ENCODE peak calls at places on chromosomes 4 and X, in five cellular contexts. B is stimulated activated CD8-positive, alpha-beta memory T cell treated with anti-CD3 and anti-CD28 coated beads, Interleukin-4, amount 100 ng/mL, for 1 hour; E is nucleus accumbens; C is NCI-H524; D is SJCRH30. N is an unnamed sample.

GRCh38 chr4:151169223-151169622 is 69.8 kb downstream of the RPS3A start:
- DNase-seq in D (peak; percentile 75), B (no peak), E (peak; percentile 63), C (peak; percentile 76), N (peak; percentile 91)

GRCh38 chrX:48512371-48512935 is 3.7 kb downstream of the PORCN start:
- DNase-seq in B (no peak), E (no peak), D (no peak), C (no peak), N (no peak)

GRCh38 chrX:108341947-108342346 is 96.3 kb downstream of the COL4A6 start:
- DNase-seq in E (no peak), D (no peak), C (no peak), B (no peak), N (no peak)

GRCh38 chr4:58734030-58734673 is 1624.0 kb upstream of the IGFBP7 start:
- DNase-seq in E (no peak), D (no peak), C (no peak), B (no peak), N (no peak)

GRCh38 chrX:69104756-69105434 is 60.4 kb downstream of the PJA1 start:
- DNase-seq in B (no peak), C (no peak), D (no peak), E (no peak), N (no peak)

GRCh38 chrX:65932173-65933084 is 107.5 kb downstream of the VSIG4 start:
- DNase-seq in C (no peak), D (peak; percentile 30), B (no peak), E (no peak), N (no peak)

GRCh38 chr4:82773049-82773448 is 25.5 kb downstream of the SCD5 start:
- DNase-seq in C (no peak), D (no peak), B (no peak), E (peak; percentile 75), N (no peak)

GRCh38 chrX:24082446-24082845 is 27.7 kb downstream of the EIF2S3 start:
- DNase-seq in D (no peak), E (no peak), B (no peak), C (no peak), N (no peak)

GRCh38 chrX:56802921-56803848 is 74.1 kb downstream of the NBDY start:
- DNase-seq in E (peak; percentile 51), D (no peak), B (peak; percentile 44), C (no peak), N (peak; percentile 56)

GRCh38 chr4:185570727-185571126 is 35.4 kb upstream of the PDLIM3 start:
- DNase-seq in B (no peak), C (no peak), D (no peak), E (no peak), N (no peak)

GRCh38 chrX:110359273-110359672 is 625 bp downstream of the RTL9 start:
- DNase-seq in B (no peak), C (no peak), D (no peak), E (no peak), N (no peak)

GRCh38 chr4:1721666-1722550 is 587 bp downstream of the TACC3 start:
- DNase-seq in B (no peak), E (no peak), D (no peak), C (no peak), N (no peak)

GRCh38 chr4:39348371-39349265 is 17.5 kb downstream of the RFC1 start:
- DNase-seq in C (peak; percentile 6), D (peak; percentile 62), B (no peak), E (no peak), N (no peak)

GRCh38 chr4:186081202-186081807 is 12.3 kb downstream of the TLR3 start:
- DNase-seq in C (no peak), E (no peak), B (no peak), D (no peak), N (no peak)

GRCh38 chrX:155612312-155613224 is at the start of gene TMLHE:
- DNase-seq in E (peak; percentile 11), C (peak; percentile 63), B (peak; percentile 7), D (peak; percentile 67), N (no peak)

GRCh38 chr4:41975341-41975740 is 6.2 kb upstream of the DCAF4L1 start:
- DNase-seq in E (no peak), C (no peak), B (no peak), D (no peak), N (no peak)

GRCh38 chr4:66430856-66431255 is 760.6 kb upstream of the EPHA5 start:
- DNase-seq in C (no peak), D (no peak), E (no peak), B (no peak), N (no peak)

GRCh38 chrX:106481341-106481740 is 130.4 kb upstream of the RADX start:
- DNase-seq in B (no peak), E (peak; percentile 4), C (peak; percentile 86), D (peak; percentile 7), N (peak; percentile 25)

GRCh38 chrX:144715356-144715755 is 531.9 kb upstream of the SPANXN1 start:
- DNase-seq in E (no peak), D (no peak), B (no peak), C (no peak), N (peak; percentile 3)

GRCh38 chr4:74473155-74473811 is 28.3 kb downstream of the AREG start:
- DNase-seq in C (no peak), B (no peak), E (no peak), D (peak; percentile 2), N (peak; percentile 55)

GRCh38 chr4:66741081-66741480 is 804.2 kb downstream of the CENPC start:
- DNase-seq in C (no peak), B (no peak), D (no peak), E (no peak), N (peak; percentile 12)

GRCh38 chrX:21373001-21373400 is 1.2 kb upstream of the CNKSR2 start:
- DNase-seq in D (no peak), C (no peak), E (no peak), B (no peak), N (no peak)

GRCh38 chrX:21757960-21758359 is at the start of gene SMPX:
- DNase-seq in B (no peak), D (peak; percentile 18), C (no peak), E (no peak), N (no peak)

GRCh38 chr4:145840162-145840768 is 98.4 kb downstream of the ZNF827 start:
- DNase-seq in B (no peak), E (peak; percentile 3), C (peak; percentile 18), D (peak; percentile 6), N (no peak)

GRCh38 chr4:53478671-53479456 is 101.4 kb downstream of the FIP1L1 start:
- DNase-seq in D (no peak), E (no peak), C (no peak), B (no peak), N (peak; percentile 91)

GRCh38 chr4:16759781-16760459 is 138.5 kb downstream of the LDB2 start:
- DNase-seq in D (no peak), E (no peak), B (no peak), C (no peak), N (no peak)

GRCh38 chr4:57131849-57132745 is 21.9 kb upstream of the IGFBP7 start:
- DNase-seq in E (no peak), C (peak; percentile 5), B (no peak), D (peak; percentile 64), N (no peak)

GRCh38 chrX:47662144-47662657 is 3.2 kb upstream of the UXT start:
- DNase-seq in C (no peak), E (no peak), B (no peak), D (no peak), N (peak; percentile 86)

GRCh38 chr4:180994722-180995121 is 1248.5 kb upstream of the TENM3 start:
- DNase-seq in C (no peak), E (no peak), D (no peak), B (no peak), N (no peak)

GRCh38 chrX:72306851-72307645 is 1.3 kb upstream of the CITED1 start:
- DNase-seq in B (no peak), C (peak; percentile 89), D (peak; percentile 78), E (peak; percentile 16), N (peak; percentile 33)

GRCh38 chr4:122663814-122664610 is 43.1 kb upstream of the IL21 start:
- DNase-seq in B (no peak), D (no peak), C (no peak), E (no peak), N (no peak)

GRCh38 chrX:107102980-107103379 is 15.6 kb downstream of the RBM41 start:
- DNase-seq in B (no peak), D (no peak), C (peak; percentile 4), E (no peak), N (no peak)

N was measured in stromal cell of bone marrow.